ENCODE peak calls at places on chromosomes 7 and 10, in six cellular contexts. One of them, this sample, is unnamed.

GRCh38 chr7:97024209-97025129 is at the start of gene DLX5:
- DNase-seq in GM12865: no peak
- DNase-seq in progenitor cell of endocrine pancreas: peak
- DNase-seq in neural crest cell: peak
- DNase-seq in body of pancreas: no peak
- DNase-seq in mucosa of descending colon: no peak
- DNase-seq in this sample: no peak

GRCh38 chr7:1009747-1010146 is 26.8 kb downstream of the CYP2W1 start:
- DNase-seq in progenitor cell of endocrine pancreas: no peak
- DNase-seq in mucosa of descending colon: no peak
- DNase-seq in GM12865: no peak
- DNase-seq in neural crest cell: no peak
- DNase-seq in body of pancreas: no peak
- DNase-seq in this sample: no peak

GRCh38 chr7:44964384-44964830 is 14.4 kb downstream of the MYO1G start:
- DNase-seq in mucosa of descending colon: no peak
- DNase-seq in GM12865: no peak
- DNase-seq in body of pancreas: no peak
- DNase-seq in progenitor cell of endocrine pancreas: no peak
- DNase-seq in neural crest cell: no peak
- DNase-seq in this sample: no peak

GRCh38 chr10:48572414-48572813 is 32.5 kb downstream of the ARHGAP22 start:
- DNase-seq in GM12865: no peak
- DNase-seq in body of pancreas: no peak
- DNase-seq in progenitor cell of endocrine pancreas: no peak
- DNase-seq in mucosa of descending colon: no peak
- DNase-seq in neural crest cell: no peak
- DNase-seq in this sample: no peak

GRCh38 chr10:101536800-101537199 is 51.3 kb downstream of the POLL start:
- DNase-seq in mucosa of descending colon: no peak
- DNase-seq in body of pancreas: no peak
- DNase-seq in GM12865: peak
- DNase-seq in neural crest cell: no peak
- DNase-seq in progenitor cell of endocrine pancreas: no peak
- DNase-seq in this sample: no peak

GRCh38 chr7:69801729-69802688 is 203.7 kb downstream of the AUTS2 start:
- DNase-seq in mucosa of descending colon: no peak
- DNase-seq in progenitor cell of endocrine pancreas: no peak
- DNase-seq in neural crest cell: no peak
- DNase-seq in GM12865: no peak
- DNase-seq in body of pancreas: no peak
- DNase-seq in this sample: no peak

GRCh38 chr7:80186721-80187120 is 52.1 kb downstream of the GNAI1 start:
- DNase-seq in body of pancreas: no peak
- DNase-seq in GM12865: no peak
- DNase-seq in progenitor cell of endocrine pancreas: no peak
- DNase-seq in neural crest cell: no peak
- DNase-seq in mucosa of descending colon: no peak
- DNase-seq in this sample: no peak

GRCh38 chr7:274262-274661 is 15.7 kb upstream of the FOXL3 start:
- DNase-seq in mucosa of descending colon: no peak
- DNase-seq in progenitor cell of endocrine pancreas: no peak
- DNase-seq in body of pancreas: no peak
- DNase-seq in GM12865: no peak
- DNase-seq in neural crest cell: no peak
- DNase-seq in this sample: no peak

GRCh38 chr7:137959987-137960386 is 41.9 kb downstream of the CREB3L2 start:
- DNase-seq in mucosa of descending colon: no peak
- DNase-seq in progenitor cell of endocrine pancreas: no peak
- DNase-seq in GM12865: no peak
- DNase-seq in neural crest cell: no peak
- DNase-seq in body of pancreas: no peak
- DNase-seq in this sample: no peak

GRCh38 chr7:158531661-158532060 is 56.0 kb downstream of the PTPRN2 start:
- DNase-seq in mucosa of descending colon: no peak
- DNase-seq in GM12865: no peak
- DNase-seq in neural crest cell: no peak
- DNase-seq in body of pancreas: no peak
- DNase-seq in progenitor cell of endocrine pancreas: no peak
- DNase-seq in this sample: no peak

GRCh38 chr10:45380903-45381610 is 7.0 kb downstream of the ALOX5 start:
- DNase-seq in progenitor cell of endocrine pancreas: no peak
- DNase-seq in mucosa of descending colon: peak
- DNase-seq in body of pancreas: peak
- DNase-seq in GM12865: no peak
- DNase-seq in neural crest cell: no peak
- DNase-seq in this sample: no peak

GRCh38 chr10:48452879-48453412 is 146.5 kb downstream of the MAPK8 start:
- DNase-seq in mucosa of descending colon: peak
- DNase-seq in GM12865: no peak
- DNase-seq in body of pancreas: peak
- DNase-seq in progenitor cell of endocrine pancreas: no peak
- DNase-seq in neural crest cell: no peak
- DNase-seq in this sample: no peak

GRCh38 chr7:83415840-83416239 is 233.1 kb downstream of the SEMA3E start:
- DNase-seq in neural crest cell: no peak
- DNase-seq in body of pancreas: no peak
- DNase-seq in mucosa of descending colon: no peak
- DNase-seq in progenitor cell of endocrine pancreas: no peak
- DNase-seq in GM12865: no peak
- DNase-seq in this sample: no peak

GRCh38 chr7:27339478-27339877 is 96.9 kb downstream of the EVX1 start:
- DNase-seq in progenitor cell of endocrine pancreas: no peak
- DNase-seq in body of pancreas: no peak
- DNase-seq in GM12865: no peak
- DNase-seq in mucosa of descending colon: no peak
- DNase-seq in neural crest cell: no peak
- DNase-seq in this sample: no peak

GRCh38 chr10:25522946-25523608 is 348.3 kb downstream of the GPR158 start:
- DNase-seq in neural crest cell: no peak
- DNase-seq in GM12865: no peak
- DNase-seq in body of pancreas: no peak
- DNase-seq in mucosa of descending colon: no peak
- DNase-seq in progenitor cell of endocrine pancreas: no peak
- DNase-seq in this sample: peak

GRCh38 chr7:132177708-132178392 is 398.4 kb downstream of the PLXNA4 start:
- DNase-seq in neural crest cell: no peak
- DNase-seq in GM12865: no peak
- DNase-seq in mucosa of descending colon: no peak
- DNase-seq in body of pancreas: no peak
- DNase-seq in progenitor cell of endocrine pancreas: no peak
- DNase-seq in this sample: no peak

GRCh38 chr10:55280696-55281095 is 479.7 kb upstream of the PCDH15 start:
- DNase-seq in neural crest cell: no peak
- DNase-seq in body of pancreas: no peak
- DNase-seq in GM12865: no peak
- DNase-seq in mucosa of descending colon: no peak
- DNase-seq in progenitor cell of endocrine pancreas: no peak
- DNase-seq in this sample: no peak

GRCh38 chr7:42232275-42232674 is 4.7 kb downstream of the GLI3 start:
- DNase-seq in mucosa of descending colon: no peak
- DNase-seq in progenitor cell of endocrine pancreas: no peak
- DNase-seq in GM12865: no peak
- DNase-seq in neural crest cell: peak
- DNase-seq in body of pancreas: no peak
- DNase-seq in this sample: no peak

GRCh38 chr10:86019141-86019540 is 347.5 kb downstream of the GRID1 start:
- DNase-seq in body of pancreas: no peak
- DNase-seq in GM12865: no peak
- DNase-seq in mucosa of descending colon: no peak
- DNase-seq in progenitor cell of endocrine pancreas: no peak
- DNase-seq in neural crest cell: no peak
- DNase-seq in this sample: no peak

GRCh38 chr7:30656006-30656575 is 26.2 kb downstream of the CRHR2 start:
- DNase-seq in mucosa of descending colon: no peak
- DNase-seq in progenitor cell of endocrine pancreas: no peak
- DNase-seq in GM12865: no peak
- DNase-seq in body of pancreas: no peak
- DNase-seq in neural crest cell: no peak
- DNase-seq in this sample: no peak

GRCh38 chr7:105776986-105777910 is 99.2 kb downstream of the ATXN7L1 start:
- DNase-seq in body of pancreas: no peak
- DNase-seq in neural crest cell: no peak
- DNase-seq in GM12865: no peak
- DNase-seq in mucosa of descending colon: no peak
- DNase-seq in progenitor cell of endocrine pancreas: no peak
- DNase-seq in this sample: no peak

GRCh38 chr7:39616138-39616537 is 7.2 kb upstream of the RALA start:
- DNase-seq in neural crest cell: no peak
- DNase-seq in body of pancreas: no peak
- DNase-seq in mucosa of descending colon: no peak
- DNase-seq in progenitor cell of endocrine pancreas: no peak
- DNase-seq in GM12865: no peak
- DNase-seq in this sample: no peak

GRCh38 chr7:138892016-138892630 is 89.1 kb downstream of the KIAA1549 start:
- DNase-seq in progenitor cell of endocrine pancreas: no peak
- DNase-seq in mucosa of descending colon: no peak
- DNase-seq in GM12865: no peak
- DNase-seq in neural crest cell: no peak
- DNase-seq in body of pancreas: no peak
- DNase-seq in this sample: no peak

DNA sequence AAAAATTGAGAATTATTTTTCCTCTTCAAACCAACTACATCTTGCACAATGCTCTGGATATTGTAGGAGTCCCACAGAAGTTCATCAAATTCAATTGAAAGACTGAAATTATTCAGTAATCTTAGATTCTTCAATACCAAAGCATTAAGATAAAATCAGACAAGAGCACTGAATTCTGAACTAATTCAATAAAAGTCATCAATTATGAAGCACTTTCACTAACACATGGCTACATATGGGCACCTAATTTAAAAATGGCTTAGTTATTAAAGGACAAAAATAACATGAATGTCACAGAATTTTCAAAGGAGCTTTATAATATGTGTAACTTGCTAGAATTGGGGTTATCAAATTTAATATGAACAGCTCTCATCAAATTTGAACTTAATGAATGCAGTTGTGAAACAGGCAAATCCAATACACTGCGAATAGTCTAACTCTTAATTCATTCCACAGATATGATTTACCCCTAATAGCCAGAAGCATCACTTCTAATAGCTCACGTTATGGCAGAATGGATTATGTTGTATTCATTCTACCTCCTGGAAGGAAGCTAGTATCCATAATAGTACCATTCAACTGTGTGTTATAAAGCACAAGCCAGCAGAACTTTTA is 116.8 kb downstream of the GRM8 start:
- DNase-seq in body of pancreas: no peak
- DNase-seq in mucosa of descending colon: no peak
- DNase-seq in progenitor cell of endocrine pancreas: no peak
- DNase-seq in neural crest cell: no peak
- DNase-seq in GM12865: no peak
- DNase-seq in this sample: no peak
- TF ChIP-seq CTCF in body of pancreas: no peak
- TF ChIP-seq CTCF in mucosa of descending colon: no peak
- TF ChIP-seq CTCF in progenitor cell of endocrine pancreas: no peak
- TF ChIP-seq CTCF in neural crest cell: no peak
- TF ChIP-seq CTCF in GM12865: no peak
- TF ChIP-seq CTCF in this sample: no peak

GRCh38 chr10:51950996-51951392 is 251.6 kb upstream of the CSTF2T start:
- DNase-seq in neural crest cell: no peak
- DNase-seq in GM12865: no peak
- DNase-seq in mucosa of descending colon: no peak
- DNase-seq in progenitor cell of endocrine pancreas: no peak
- DNase-seq in body of pancreas: no peak
- DNase-seq in this sample: no peak
- TF ChIP-seq CTCF in neural crest cell: no peak
- TF ChIP-seq CTCF in GM12865: no peak
- TF ChIP-seq CTCF in mucosa of descending colon: no peak
- TF ChIP-seq CTCF in progenitor cell of endocrine pancreas: no peak
- TF ChIP-seq CTCF in body of pancreas: no peak
- TF ChIP-seq CTCF in this sample: no peak

DNA sequence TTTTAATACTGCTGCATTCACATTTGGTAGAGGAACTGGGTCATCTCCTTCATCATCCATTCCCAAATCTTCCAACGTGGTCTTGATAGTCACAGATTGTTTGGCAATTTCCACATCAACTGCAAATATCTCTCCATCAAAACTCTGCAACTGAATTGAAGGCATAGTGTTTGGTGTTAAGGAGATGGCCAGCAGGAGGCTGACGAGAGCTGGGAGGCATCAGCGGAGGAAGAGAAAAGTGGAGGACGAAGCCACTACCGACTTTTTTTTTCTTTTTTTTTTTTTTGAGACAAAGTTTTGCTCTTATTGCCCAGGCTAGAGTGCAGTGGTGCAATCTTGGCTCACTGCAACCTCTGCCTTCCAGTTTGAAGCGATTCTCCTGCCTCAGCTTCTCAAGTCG is 205.0 kb upstream of the KCTD7 start:
- DNase-seq in neural crest cell: no peak
- DNase-seq in body of pancreas: no peak
- DNase-seq in mucosa of descending colon: no peak
- DNase-seq in progenitor cell of endocrine pancreas: no peak
- DNase-seq in GM12865: no peak
- DNase-seq in this sample: no peak
- TF ChIP-seq CTCF in neural crest cell: no peak
- TF ChIP-seq CTCF in body of pancreas: no peak
- TF ChIP-seq CTCF in mucosa of descending colon: no peak
- TF ChIP-seq CTCF in progenitor cell of endocrine pancreas: no peak
- TF ChIP-seq CTCF in GM12865: no peak
- TF ChIP-seq CTCF in this sample: no peak

GRCh38 chr7:154795014-154795413 is 207.9 kb downstream of the PAXIP1 start:
- DNase-seq in mucosa of descending colon: no peak
- DNase-seq in progenitor cell of endocrine pancreas: no peak
- DNase-seq in body of pancreas: no peak
- DNase-seq in GM12865: no peak
- DNase-seq in neural crest cell: no peak
- DNase-seq in this sample: no peak
- TF ChIP-seq CTCF in mucosa of descending colon: no peak
- TF ChIP-seq CTCF in progenitor cell of endocrine pancreas: peak
- TF ChIP-seq CTCF in body of pancreas: no peak
- TF ChIP-seq CTCF in GM12865: no peak
- TF ChIP-seq CTCF in neural crest cell: no peak
- TF ChIP-seq CTCF in this sample: no peak